ENCODE peak calls at places on chromosome 15, in five cellular contexts. O is H1, V is HEK293T, E is GM12878, R is HepG2. L is an unnamed sample.

GRCh38 chr15:81760686-81761085 is 285.1 kb downstream of the MEX3B start:
- DNase-seq in E (no peak), O (no peak), V (no peak), R (no peak), L (no peak)

GRCh38 chr15:27832263-27832647 is 266.9 kb downstream of the OCA2 start:
- DNase-seq in O (no peak), R (no peak), V (no peak), E (no peak), L (no peak)

GRCh38 chr15:69887018-69887417 is 210.7 kb downstream of the TLE3 start:
- DNase-seq in R (no peak), O (no peak), V (no peak), E (no peak), L (no peak)

GRCh38 chr15:49223536-49224274 is 53.7 kb downstream of the GALK2 start:
- DNase-seq in O (no peak), E (no peak), R (no peak), V (no peak), L (no peak)

GRCh38 chr15:54345301-54345700 is 367.1 kb downstream of the UNC13C start:
- DNase-seq in V (no peak), E (no peak), R (no peak), O (no peak), L (no peak)

GRCh38 chr15:72389231-72389630 is 8.9 kb upstream of the TMEM202 start:
- DNase-seq in V (no peak), O (no peak), R (no peak), E (no peak), L (no peak)

GRCh38 chr15:85899927-85900326 is 105.2 kb upstream of the KLHL25 start:
- DNase-seq in E (no peak), V (peak), R (no peak), O (no peak), L (no peak)

GRCh38 chr15:98823012-98823458 is 174.7 kb downstream of the IGF1R start:
- DNase-seq in V (peak), R (no peak), E (peak), O (peak), L (peak)

GRCh38 chr15:65447145-65447544 is 24.4 kb upstream of the IGDCC4 start:
- DNase-seq in V (no peak), R (no peak), E (no peak), O (no peak), L (no peak)

GRCh38 chr15:80743189-80743833 is 35.9 kb upstream of the CEMIP start:
- DNase-seq in O (no peak), E (no peak), R (peak), V (no peak), L (no peak)

GRCh38 chr15:66850078-66850991 is 148.3 kb downstream of the SMAD6 start:
- DNase-seq in O (no peak), E (no peak), V (no peak), R (no peak), L (no peak)

GRCh38 chr15:75573001-75573400 is 6.1 kb downstream of the PTPN9 start:
- DNase-seq in E (no peak), R (no peak), V (no peak), O (no peak), L (no peak)

GRCh38 chr15:31353931-31354330 is 27.3 kb downstream of the KLF13 start:
- DNase-seq in V (no peak), R (no peak), E (no peak), O (no peak), L (no peak)

GRCh38 chr15:93168913-93169312 is 79.9 kb upstream of the RGMA start:
- DNase-seq in R (no peak), V (no peak), E (no peak), O (no peak), L (no peak)

GRCh38 chr15:64092864-64093626 is 593 bp downstream of the CIAO2A start:
- DNase-seq in E (no peak), O (no peak), R (peak), V (peak), L (peak)

GRCh38 chr15:87287156-87287555 is 969.4 kb downstream of the NTRK3 start:
- DNase-seq in O (no peak), R (no peak), E (no peak), V (no peak), L (peak)

GRCh38 chr15:99916668-99917223 is 183.5 kb upstream of the LYSMD4 start:
- DNase-seq in R (no peak), O (no peak), E (no peak), V (no peak), L (no peak)

GRCh38 chr15:99651023-99651807 is 82.0 kb downstream of the LYSMD4 start:
- DNase-seq in E (no peak), R (no peak), V (no peak), O (no peak), L (no peak)

GRCh38 chr15:101676965-101677364 is 24.8 kb upstream of the TM2D3 start:
- DNase-seq in E (no peak), O (no peak), V (no peak), R (no peak), L (no peak)

GRCh38 chr15:78830514-78831228 is 19.4 kb upstream of the ADAMTS7 start:
- DNase-seq in E (no peak), O (no peak), R (no peak), V (no peak), L (no peak)

GRCh38 chr15:48392356-48392755 is 61.1 kb downstream of the DUT start:
- DNase-seq in R (no peak), E (no peak), O (no peak), V (no peak), L (no peak)

GRCh38 chr15:77503240-77503639 is 82.6 kb downstream of the HMG20A start:
- DNase-seq in E (no peak), R (no peak), O (no peak), V (no peak), L (no peak)

GRCh38 chr15:27638950-27639349 is 460.2 kb downstream of the OCA2 start:
- DNase-seq in R (no peak), V (no peak), O (no peak), E (no peak), L (no peak)

GRCh38 chr15:39363761-39364586 is 216.9 kb upstream of the THBS1 start:
- DNase-seq in R (peak), O (no peak), E (no peak), V (no peak), L (no peak)
- TF ChIP-seq SUZ12 in R (no peak), O (no peak), E (no peak), V (no peak), L (no peak)

GRCh38 chr15:89333959-89334509 is 590 bp downstream of the POLG start:
- DNase-seq in O (no peak), E (no peak), V (peak), R (no peak), L (no peak)
- TF ChIP-seq SUZ12 in O (no peak), E (no peak), V (no peak), R (no peak), L (no peak)

GRCh38 chr15:34890424-34890823 is 79.1 kb downstream of the AQR start:
- DNase-seq in E (no peak), R (no peak), O (no peak), V (no peak), L (no peak)
- TF ChIP-seq SUZ12 in E (no peak), R (no peak), O (no peak), V (no peak), L (no peak)

GRCh38 chr15:58701376-58701775 is 48.1 kb downstream of the ADAM10 start:
- DNase-seq in V (no peak), E (no peak), R (no peak), O (no peak), L (no peak)
- TF ChIP-seq SUZ12 in V (no peak), E (no peak), R (no peak), O (no peak), L (no peak)

DNA sequence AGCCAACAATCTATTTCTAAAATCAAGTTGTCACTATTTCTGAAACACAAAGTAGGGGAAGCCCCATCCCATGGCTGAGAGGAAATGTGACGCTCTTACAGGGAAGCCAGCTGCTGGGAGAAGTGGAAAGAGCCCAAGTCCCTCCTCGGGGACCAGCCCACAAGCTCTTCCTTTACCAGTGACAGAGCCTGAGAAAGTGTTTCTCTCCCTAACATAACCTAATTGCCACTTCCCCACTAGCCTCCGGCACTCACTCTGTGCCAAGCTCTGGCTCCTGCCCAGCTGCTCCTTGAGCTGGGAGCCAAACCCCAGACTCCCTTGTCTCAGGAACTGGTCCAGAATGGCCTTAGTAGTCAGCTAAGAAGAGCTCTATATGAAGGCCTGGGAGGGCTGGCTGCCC is 42.9 kb downstream of the TNFAIP8L3 start:
- DNase-seq in R (no peak), V (no peak), E (no peak), O (no peak), L (no peak)
- TF ChIP-seq SUZ12 in R (no peak), V (no peak), E (no peak), O (no peak), L (no peak)